ENCODE peak calls at places on chromosomes 1 and 21, in five cellular contexts. D is CD4-positive, alpha-beta T cell; N is right cardiac atrium; P is heart right ventricle; R is Peyer's patch. U is an unnamed sample. For H3K27me3, the result is how much of the 10 kb centered on the place peaks cover.

GRCh38 chr1:10813801-10814200 is 17.4 kb upstream of the CASZ1 start:
- DNase-seq in R (no peak), D (no peak), P (no peak), N (no peak), U (no peak)

GRCh38 chr1:92804721-92805169 is 19.8 kb upstream of the EVI5 start:
- DNase-seq in N (peak), D (no peak), R (peak), P (peak), U (no peak)

GRCh38 chr21:15132781-15133180 is 68.0 kb upstream of the NRIP1 start:
- DNase-seq in D (no peak), P (no peak), N (no peak), R (no peak), U (no peak)

GRCh38 chr1:183847646-183848045 is 42.7 kb downstream of the RGL1 start:
- DNase-seq in R (no peak), N (no peak), D (no peak), P (no peak), U (no peak)

GRCh38 chr1:33446590-33446989 is 15.7 kb upstream of the PHC2 start:
- DNase-seq in N (no peak), P (no peak), D (no peak), R (no peak), U (no peak)

GRCh38 chr21:26707241-26707640 is 134.2 kb upstream of the CYYR1 start:
- DNase-seq in N (no peak), D (no peak), P (no peak), R (no peak), U (no peak)

GRCh38 chr1:224831501-224831900 is 98.0 kb upstream of the DNAH14 start:
- DNase-seq in N (no peak), P (no peak), R (no peak), D (no peak), U (no peak)

GRCh38 chr1:111463029-111463683 is 10.6 kb upstream of the C1orf162 start:
- DNase-seq in N (no peak), R (no peak), D (no peak), P (no peak), U (no peak)

GRCh38 chr21:45496151-45496967 is 45.9 kb downstream of the SLC19A1 start:
- DNase-seq in P (no peak), R (no peak), N (peak), D (no peak), U (no peak)

GRCh38 chr21:39644069-39644468 is 31.3 kb downstream of the B3GALT5 start:
- DNase-seq in N (no peak), P (no peak), D (no peak), R (no peak), U (no peak)

GRCh38 chr1:152497273-152497672 is 13.3 kb upstream of the LCE5A start:
- DNase-seq in P (no peak), D (no peak), R (no peak), N (no peak), U (no peak)

GRCh38 chr1:109089242-109090015 is 1.1 kb upstream of the TMEM167B start:
- DNase-seq in R (peak), N (peak), D (no peak), P (peak), U (peak)

GRCh38 chr1:234746798-234747196 is 136.8 kb upstream of the IRF2BP2 start:
- DNase-seq in P (no peak), R (no peak), N (peak), D (no peak), U (no peak)

GRCh38 chr1:73401666-73402065 is 796.3 kb downstream of the LRRIQ3 start:
- DNase-seq in D (no peak), N (no peak), P (no peak), R (no peak), U (no peak)

GRCh38 chr1:53543130-53543770 is 84.1 kb downstream of the DMRTB1 start:
- DNase-seq in R (no peak), P (no peak), D (no peak), N (peak), U (no peak)

GRCh38 chr1:39154553-39155361 is 49.7 kb upstream of the MACF1 start:
- DNase-seq in R (peak), N (no peak), P (no peak), D (no peak), U (no peak)

GRCh38 chr1:89998306-89998705 is 3.4 kb downstream of the ZNF326 start:
- DNase-seq in P (no peak), R (no peak), N (no peak), D (no peak), U (no peak)

GRCh38 chr1:54053745-54054437 is 483 bp downstream of the TCEANC2 start:
- DNase-seq in R (no peak), P (no peak), D (no peak), N (no peak), U (no peak)

GRCh38 chr1:209183195-209183594 is 400.3 kb upstream of the CAMK1G start:
- DNase-seq in N (no peak), D (no peak), R (no peak), P (no peak), U (no peak)

GRCh38 chr1:188782220-188782841 is 1695.3 kb downstream of the BRINP3 start:
- DNase-seq in D (no peak), R (no peak), N (no peak), P (no peak), U (peak)

GRCh38 chr1:194277927-194278326 is 1091.5 kb upstream of the B3GALT2 start:
- DNase-seq in R (no peak), N (no peak), P (no peak), D (no peak), U (no peak)

GRCh38 chr1:230495891-230496385 is 69.8 kb upstream of the PGBD5 start:
- DNase-seq in R (no peak), P (no peak), N (peak), D (no peak), U (no peak)

GRCh38 chr1:178055093-178055492 is 38.8 kb upstream of the RASAL2 start:
- DNase-seq in R (peak), D (no peak), N (peak), P (peak), U (peak)

GRCh38 chr1:45612941-45613579 is 10.8 kb downstream of the CCDC17 start:
- DNase-seq in R (no peak), P (no peak), D (no peak), N (no peak), U (no peak)

GRCh38 chr1:48019714-48020315 is 22.6 kb upstream of the TRABD2B start:
- DNase-seq in N (peak), D (no peak), R (peak), P (peak), U (no peak)

GRCh38 chr1:66364578-66365391 is 169.2 kb upstream of the SGIP1 start:
- DNase-seq in D (no peak), R (no peak), P (no peak), N (no peak), U (no peak)

GRCh38 chr1:198491028-198491427 is 49.5 kb downstream of the ATP6V1G3 start:
- DNase-seq in D (no peak), P (no peak), R (no peak), N (no peak), U (no peak)

DNA sequence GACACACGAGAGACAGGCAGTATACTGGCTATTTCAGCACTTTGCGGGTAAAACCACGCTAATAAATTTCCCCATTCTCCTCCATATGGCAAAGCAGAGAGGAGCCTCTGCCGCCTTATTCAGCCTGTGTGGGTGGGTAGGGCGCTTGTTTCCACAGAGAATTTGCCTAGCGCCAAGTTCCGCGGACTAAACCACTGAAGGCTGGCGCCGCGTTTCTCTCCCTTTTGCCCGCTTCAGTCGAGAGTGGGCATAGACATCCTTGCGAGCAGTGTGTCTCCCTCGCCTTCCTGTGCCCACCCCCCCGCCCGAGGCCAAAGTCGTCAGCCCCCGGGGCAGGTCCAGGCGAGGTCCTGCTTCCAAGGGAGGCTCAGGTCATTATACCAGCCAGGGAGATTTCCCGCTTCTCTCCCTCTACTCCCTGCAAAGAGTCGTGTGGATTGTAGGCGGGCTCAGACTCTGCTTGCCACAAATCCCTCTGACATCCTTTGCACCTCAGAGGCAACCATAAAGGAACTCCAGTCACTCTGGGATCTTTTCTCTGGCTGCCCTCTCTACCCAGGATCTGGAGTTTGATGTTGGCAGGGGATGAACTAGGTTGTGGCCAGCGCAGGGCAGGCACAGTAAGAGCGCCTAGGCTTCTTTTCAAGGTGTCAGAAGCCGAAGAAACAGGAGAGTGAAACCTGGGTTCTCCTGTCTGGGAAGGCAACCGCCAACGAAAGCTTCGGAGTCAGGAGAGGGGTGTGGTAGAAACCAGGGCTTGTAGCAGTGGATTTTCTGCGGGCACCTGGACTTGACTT is 8.8 kb downstream of the HLX start:
- DNase-seq in D (no peak), P (no peak), N (no peak), R (no peak), U (no peak)
- H3K27me3 ChIP-seq in D (half or more), P (half or more), N (under half), R (under half), U (under half)

GRCh38 chr21:42785666-42786427 is 93.5 kb downstream of the WDR4 start:
- DNase-seq in N (no peak), D (no peak), P (no peak), R (no peak), U (no peak)

GRCh38 chr21:42782723-42783247 is 96.6 kb downstream of the WDR4 start:
- DNase-seq in D (no peak), N (no peak), P (no peak), R (no peak), U (no peak)

GRCh38 chr21:42781981-42782722 is 97.2 kb downstream of the WDR4 start:
- DNase-seq in R (no peak), N (no peak), P (no peak), D (no peak), U (no peak)

GRCh38 chr21:42784896-42785451 is 94.4 kb downstream of the WDR4 start:
- DNase-seq in D (no peak), R (no peak), P (no peak), N (no peak), U (no peak)

DNA sequence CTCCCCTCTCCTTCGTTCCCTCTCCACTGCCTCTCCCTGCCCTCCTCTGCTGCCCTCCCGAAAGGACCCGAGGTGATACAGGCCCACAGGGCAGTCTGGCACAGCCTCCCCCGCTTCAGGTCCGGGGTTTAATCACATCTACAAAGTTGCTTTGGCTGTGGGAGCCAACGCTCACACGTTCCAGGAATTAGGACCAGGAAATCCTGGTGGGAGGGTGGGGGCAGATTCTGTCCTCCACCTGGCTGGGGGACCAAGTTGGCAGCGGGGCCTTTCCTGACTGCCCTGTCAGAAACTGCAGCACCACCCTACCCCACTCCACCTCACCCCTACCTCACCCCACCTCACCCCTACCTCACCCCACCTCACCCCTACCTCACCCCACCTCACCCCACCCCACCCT is 95.1 kb downstream of the WDR4 start:
- DNase-seq in N (peak), P (no peak), R (no peak), D (no peak), U (no peak)
- H3K27me3 ChIP-seq in N (under half), P (under half), R (under half), D (under half), U (under half)

DNA sequence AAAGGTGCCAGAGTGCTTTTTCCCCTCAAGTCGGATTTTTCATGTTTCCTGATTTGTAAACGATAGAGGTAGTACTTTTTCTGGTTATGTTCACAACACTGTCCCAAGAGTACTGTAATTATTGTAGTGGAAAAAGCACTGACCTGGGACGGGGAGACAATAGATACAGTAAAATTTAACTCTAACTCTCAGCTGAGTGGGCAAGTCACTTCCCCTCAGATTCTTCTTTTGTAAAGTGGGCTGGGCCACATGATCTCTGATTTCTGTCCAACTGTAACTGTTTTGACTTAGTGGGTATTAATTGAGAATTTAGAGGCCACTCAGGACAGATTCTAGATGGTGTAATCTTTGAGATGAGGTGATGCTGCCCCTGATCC is 19.1 kb downstream of the MARCKSL1 start:
- DNase-seq in P (no peak), D (no peak), N (no peak), R (no peak), U (no peak)
- H3K27me3 ChIP-seq in P (under half), D (under half), N (under half), R (under half), U (under half)

GRCh38 chr1:19452221-19452663 is 33.1 kb downstream of the CAPZB start:
- DNase-seq in P (peak), R (no peak), N (peak), D (no peak), U (no peak)
- H3K27me3 ChIP-seq in P (under half), R (under half), N (under half), D (under half), U (under half)

DNA sequence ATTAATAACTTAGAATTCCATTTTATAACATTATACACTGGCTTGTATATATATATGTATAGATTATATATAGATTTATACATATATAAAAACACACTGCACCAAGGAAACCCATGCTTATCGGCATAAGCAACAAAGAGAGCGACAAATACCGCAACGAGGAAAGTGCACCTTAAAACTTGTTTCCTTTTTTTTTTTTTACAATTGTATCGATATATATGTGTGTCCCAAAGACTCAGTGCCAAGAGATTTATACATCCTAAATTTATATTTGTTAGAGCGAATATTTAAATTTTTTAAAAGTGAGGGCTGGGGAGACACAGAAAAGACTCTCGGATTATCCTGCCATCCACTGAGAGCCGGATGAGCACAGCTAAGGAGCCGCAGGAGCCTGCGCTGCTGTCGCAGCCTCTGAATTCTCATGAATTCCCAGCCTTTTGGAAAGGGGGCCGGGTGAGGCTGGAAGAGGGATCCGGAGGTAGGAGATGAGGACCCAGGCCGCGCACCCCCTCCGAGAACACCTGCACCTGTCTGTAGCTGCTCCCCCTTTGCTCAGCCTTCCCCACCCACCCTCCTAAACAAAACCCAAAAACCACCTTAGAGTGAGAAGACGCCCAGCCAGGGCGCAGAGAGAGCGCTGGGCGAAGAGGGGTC is 5.2 kb downstream of the DMRTA2 start:
- DNase-seq in D (no peak), R (no peak), N (no peak), P (no peak), U (no peak)
- H3K27me3 ChIP-seq in D (half or more), R (half or more), N (under half), P (half or more), U (under half)

DNA sequence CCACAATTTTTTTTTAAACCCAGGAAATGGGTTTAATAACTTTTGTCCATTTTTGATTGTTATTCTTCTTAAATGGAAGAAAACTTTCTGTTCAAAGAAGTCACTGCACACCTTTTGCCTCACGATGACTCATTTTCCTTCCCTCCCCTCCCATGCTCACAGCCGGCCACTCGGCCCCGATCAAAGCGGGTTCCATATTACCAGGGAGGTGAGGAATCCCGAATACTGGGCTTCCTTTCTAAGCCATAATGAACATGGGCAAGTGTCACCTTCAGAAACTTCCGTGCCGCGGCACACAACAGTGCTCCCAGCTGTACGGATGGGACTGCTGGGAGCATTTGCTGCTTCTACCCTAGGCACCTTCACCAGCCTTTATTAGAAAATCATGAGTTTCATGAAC is 121.4 kb downstream of the HLCS start:
- DNase-seq in R (no peak), P (no peak), N (no peak), D (no peak), U (no peak)
- H3K27me3 ChIP-seq in R (under half), P (under half), N (under half), D (under half), U (under half)

U was measured in Panc1.